ENCODE peak calls at places on chromosomes 6 and 20, in seven cellular contexts. B is right lobe of liver, G is HCT116, P is endodermal cell, F is A549, U is mammary epithelial cell, S is left ventricle myocardium inferior. J is an unnamed sample. For H3K4me1, the result is how much of the 10 kb centered on the place peaks cover.

GRCh38 chr6:32113386-32114352 is 4.5 kb upstream of the TNXB start:
- DNase-seq in B (peak), G (no peak), P (peak), F (peak), U (no peak), S (peak), J (no peak)

GRCh38 chr20:53582574-53583351 is 10.9 kb downstream of the ZNF217 start:
- DNase-seq in B (no peak), G (no peak), P (peak), F (peak), U (peak), S (no peak), J (peak)

GRCh38 chr20:18585134-18585533 is 2.7 kb upstream of the DTD1 start:
- DNase-seq in B (no peak), G (peak), P (peak), F (no peak), U (peak), S (no peak), J (no peak)

GRCh38 chr6:2989332-2990178 is 10.1 kb upstream of the NQO2 start:
- DNase-seq in B (peak), G (peak), P (peak), F (peak), U (peak), S (peak), J (peak)

GRCh38 chr20:57849126-57849867 is 139.5 kb upstream of the PMEPA1 start:
- DNase-seq in B (no peak), G (no peak), P (peak), F (no peak), U (no peak), S (no peak), J (peak)

GRCh38 chr20:59221049-59221748 is 57.6 kb downstream of the ZNF831 start:
- DNase-seq in B (no peak), G (no peak), P (peak), F (no peak), U (no peak), S (peak), J (no peak)

GRCh38 chr6:3644613-3645012 is 106.9 kb downstream of the PXDC1 start:
- DNase-seq in B (no peak), G (no peak), P (no peak), F (no peak), U (no peak), S (no peak), J (peak)

GRCh38 chr6:1461207-1461606 is 71.8 kb downstream of the FOXF2 start:
- DNase-seq in B (no peak), G (no peak), P (no peak), F (no peak), U (peak), S (no peak), J (no peak)

GRCh38 chr6:2376429-2377355 is 131.3 kb upstream of the GMDS start:
- DNase-seq in B (no peak), G (peak), P (no peak), F (peak), U (peak), S (no peak), J (peak)

GRCh38 chr6:140002406-140003022 is 628.1 kb upstream of the CITED2 start:
- DNase-seq in B (no peak), G (no peak), P (no peak), F (no peak), U (no peak), S (no peak), J (no peak)

GRCh38 chr6:16148498-16148897 is 19.6 kb downstream of the MYLIP start:
- DNase-seq in B (no peak), G (no peak), P (peak), F (no peak), U (no peak), S (no peak), J (no peak)

GRCh38 chr6:33320315-33321181 is 3.0 kb upstream of the ZBTB22 start:
- DNase-seq in B (peak), G (no peak), P (no peak), F (no peak), U (peak), S (peak), J (peak)

GRCh38 chr6:148835920-148836441 is 89.2 kb downstream of the UST start:
- DNase-seq in B (no peak), G (no peak), P (no peak), F (no peak), U (no peak), S (no peak), J (no peak)

GRCh38 chr6:116633685-116634084 is 17.4 kb downstream of the RSPH4A start:
- DNase-seq in B (no peak), G (no peak), P (peak), F (peak), U (peak), S (no peak), J (no peak)

GRCh38 chr20:21528870-21529269 is 15.0 kb upstream of the NKX2-2 start:
- DNase-seq in B (no peak), G (no peak), P (no peak), F (no peak), U (no peak), S (no peak), J (no peak)

GRCh38 chr6:93644611-93645010 is 225.3 kb upstream of the EPHA7 start:
- DNase-seq in B (no peak), G (no peak), P (no peak), F (no peak), U (no peak), S (no peak), J (no peak)

GRCh38 chr20:7879883-7880282 is 60.4 kb downstream of the HAO1 start:
- DNase-seq in B (no peak), G (no peak), P (no peak), F (no peak), U (peak), S (no peak), J (no peak)

GRCh38 chr6:7115452-7116223 is 7.9 kb downstream of the RREB1 start:
- DNase-seq in B (no peak), G (no peak), P (no peak), F (no peak), U (no peak), S (no peak), J (no peak)

GRCh38 chr6:24891004-24891403 is 44.8 kb downstream of the RIPOR2 start:
- DNase-seq in B (no peak), G (no peak), P (no peak), F (no peak), U (no peak), S (no peak), J (no peak)

GRCh38 chr6:167119680-167120556 is 3.0 kb upstream of the CCR6 start:
- DNase-seq in B (no peak), G (no peak), P (no peak), F (no peak), U (no peak), S (no peak), J (no peak)

DNA sequence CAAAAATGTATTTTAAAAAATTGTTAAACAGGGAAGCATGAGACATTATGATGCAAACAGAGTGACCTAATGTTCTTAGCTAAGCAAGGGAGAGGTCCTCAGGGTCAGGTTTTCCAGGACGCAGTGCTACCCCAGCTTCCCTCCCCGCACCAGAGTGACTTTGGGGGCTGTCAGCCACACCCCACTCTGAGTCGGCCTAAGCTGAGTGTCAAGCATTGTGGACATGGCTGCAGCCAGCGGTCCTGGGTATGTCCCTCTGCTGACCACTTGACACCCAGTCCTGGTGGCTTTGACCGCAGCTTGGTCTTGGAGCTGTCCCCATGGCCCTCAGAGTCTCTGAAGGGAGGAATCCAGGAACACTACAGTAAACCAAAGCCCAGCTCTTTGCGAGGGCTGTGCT is 54.9 kb upstream of the CD93 start:
- DNase-seq in B (peak), G (no peak), P (no peak), F (no peak), U (no peak), S (no peak), J (no peak)
- H3K4me1 ChIP-seq in B (under half), G (half or more), P (under half), F (under half), U (under half), S (under half), J (under half)

GRCh38 chr6:29753309-29753644 is 30.0 kb downstream of the HLA-F start:
- DNase-seq in B (no peak), G (no peak), P (no peak), F (no peak), U (no peak), S (no peak), J (no peak)
- TF ChIP-seq CTCF in B (no peak), G (no peak), P (no peak), F (no peak), U (no peak), S (peak), J (no peak)

GRCh38 chr6:158622545-158623190 is 21.9 kb downstream of the DYNLT1 start:
- DNase-seq in B (no peak), G (no peak), P (no peak), F (no peak), U (no peak), S (no peak), J (no peak)
- H3K27ac ChIP-seq in B (no peak), G (no peak), P (no peak), F (no peak), U (no peak), S (no peak), J (no peak)

GRCh38 chr6:35040398-35040797 is 100.7 kb downstream of the TCP11 start:
- DNase-seq in B (no peak), G (no peak), P (no peak), F (no peak), U (no peak), S (no peak), J (no peak)
- H3K4me1 ChIP-seq in B (under half), G (under half), P (under half), F (under half), U (under half), S (half or more), J (under half)

DNA sequence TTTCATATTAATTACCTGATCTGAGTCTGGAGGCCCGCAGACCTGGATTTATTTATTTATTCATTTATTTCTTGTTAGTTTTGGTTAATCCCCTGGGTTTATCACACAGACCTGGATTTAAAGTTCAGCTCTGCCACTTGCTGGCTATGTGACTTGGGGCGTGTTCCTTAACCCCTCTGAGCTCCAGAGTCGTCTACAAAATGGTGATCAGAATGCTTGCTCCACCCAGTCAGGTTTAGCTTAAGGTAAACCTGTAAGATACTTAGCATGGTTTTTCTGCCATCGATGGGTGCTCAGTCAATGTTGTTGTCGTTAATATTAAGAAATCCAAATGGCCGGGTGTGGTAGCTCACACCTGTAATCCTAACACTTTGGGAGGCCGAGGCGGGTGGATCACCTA is 23.4 kb downstream of the SHLD1 start:
- DNase-seq in B (no peak), G (no peak), P (no peak), F (no peak), U (no peak), S (no peak), J (no peak)
- TF ChIP-seq CTCF in B (no peak), G (no peak), P (no peak), F (no peak), U (no peak), S (no peak), J (no peak)